ENCODE peak calls at places on chromosomes 7 and 10, in six cellular contexts. One of them, this sample, is unnamed.

GRCh38 chr7:29254663-29255062 is 60.1 kb downstream of the CHN2 start:
- DNase-seq in IMR-90: no peak
- DNase-seq in mesendoderm: peak
- DNase-seq in trophoblast cell: peak
- DNase-seq in neuronal stem cell: no peak
- DNase-seq in H1: no peak
- DNase-seq in this sample: no peak

GRCh38 chr10:6033954-6034353 is 28.2 kb downstream of the IL2RA start:
- DNase-seq in IMR-90: no peak
- DNase-seq in mesendoderm: no peak
- DNase-seq in trophoblast cell: peak
- DNase-seq in neuronal stem cell: no peak
- DNase-seq in H1: no peak
- DNase-seq in this sample: no peak

GRCh38 chr7:104106106-104106505 is 101.7 kb downstream of the ORC5 start:
- DNase-seq in IMR-90: peak
- DNase-seq in mesendoderm: no peak
- DNase-seq in trophoblast cell: peak
- DNase-seq in neuronal stem cell: no peak
- DNase-seq in H1: no peak
- DNase-seq in this sample: no peak

GRCh38 chr7:117951711-117952280 is 78.6 kb upstream of the CTTNBP2 start:
- DNase-seq in IMR-90: no peak
- DNase-seq in mesendoderm: no peak
- DNase-seq in trophoblast cell: no peak
- DNase-seq in neuronal stem cell: no peak
- DNase-seq in H1: no peak
- DNase-seq in this sample: no peak

GRCh38 chr7:157335991-157336382 is 817 bp upstream of the DNAJB6 start:
- DNase-seq in IMR-90: no peak
- DNase-seq in mesendoderm: peak
- DNase-seq in trophoblast cell: no peak
- DNase-seq in neuronal stem cell: no peak
- DNase-seq in H1: no peak
- DNase-seq in this sample: no peak

GRCh38 chr7:76302299-76303056 is at the start of gene HSPB1:
- DNase-seq in IMR-90: peak
- DNase-seq in mesendoderm: peak
- DNase-seq in trophoblast cell: peak
- DNase-seq in neuronal stem cell: peak
- DNase-seq in H1: peak
- DNase-seq in this sample: peak

GRCh38 chr7:132377703-132378584 is 198.3 kb downstream of the PLXNA4 start:
- DNase-seq in IMR-90: no peak
- DNase-seq in mesendoderm: no peak
- DNase-seq in trophoblast cell: no peak
- DNase-seq in neuronal stem cell: no peak
- DNase-seq in H1: no peak
- DNase-seq in this sample: no peak

GRCh38 chr7:102012941-102013461 is 195.6 kb downstream of the CUX1 start:
- DNase-seq in IMR-90: peak
- DNase-seq in mesendoderm: no peak
- DNase-seq in trophoblast cell: peak
- DNase-seq in neuronal stem cell: no peak
- DNase-seq in H1: no peak
- DNase-seq in this sample: no peak

GRCh38 chr7:30920584-30921539 is 9.2 kb downstream of the AQP1 start:
- DNase-seq in IMR-90: peak
- DNase-seq in mesendoderm: peak
- DNase-seq in trophoblast cell: no peak
- DNase-seq in neuronal stem cell: no peak
- DNase-seq in H1: peak
- DNase-seq in this sample: peak

GRCh38 chr7:96709381-96710228 is at the start of gene SEM1:
- DNase-seq in IMR-90: peak
- DNase-seq in mesendoderm: peak
- DNase-seq in trophoblast cell: peak
- DNase-seq in neuronal stem cell: peak
- DNase-seq in H1: peak
- DNase-seq in this sample: peak
- H4K8ac ChIP-seq in IMR-90: peak
- H4K8ac ChIP-seq in mesendoderm: no peak
- H4K8ac ChIP-seq in trophoblast cell: peak
- H4K8ac ChIP-seq in neuronal stem cell: no peak
- H4K8ac ChIP-seq in H1: peak
- H4K8ac ChIP-seq in this sample: no peak

GRCh38 chr10:57288754-57289153 is 927.7 kb upstream of the ZWINT start:
- DNase-seq in IMR-90: no peak
- DNase-seq in mesendoderm: no peak
- DNase-seq in trophoblast cell: no peak
- DNase-seq in neuronal stem cell: no peak
- DNase-seq in H1: no peak
- DNase-seq in this sample: no peak
- H4K8ac ChIP-seq in IMR-90: no peak
- H4K8ac ChIP-seq in mesendoderm: no peak
- H4K8ac ChIP-seq in trophoblast cell: no peak
- H4K8ac ChIP-seq in neuronal stem cell: no peak
- H4K8ac ChIP-seq in H1: no peak
- H4K8ac ChIP-seq in this sample: no peak

GRCh38 chr10:102420810-102421644 is at the start of gene FBXL15:
- DNase-seq in IMR-90: peak
- DNase-seq in mesendoderm: peak
- DNase-seq in trophoblast cell: peak
- DNase-seq in neuronal stem cell: peak
- DNase-seq in H1: peak
- DNase-seq in this sample: peak
- H4K8ac ChIP-seq in IMR-90: peak
- H4K8ac ChIP-seq in mesendoderm: no peak
- H4K8ac ChIP-seq in trophoblast cell: peak
- H4K8ac ChIP-seq in neuronal stem cell: no peak
- H4K8ac ChIP-seq in H1: peak
- H4K8ac ChIP-seq in this sample: no peak

DNA sequence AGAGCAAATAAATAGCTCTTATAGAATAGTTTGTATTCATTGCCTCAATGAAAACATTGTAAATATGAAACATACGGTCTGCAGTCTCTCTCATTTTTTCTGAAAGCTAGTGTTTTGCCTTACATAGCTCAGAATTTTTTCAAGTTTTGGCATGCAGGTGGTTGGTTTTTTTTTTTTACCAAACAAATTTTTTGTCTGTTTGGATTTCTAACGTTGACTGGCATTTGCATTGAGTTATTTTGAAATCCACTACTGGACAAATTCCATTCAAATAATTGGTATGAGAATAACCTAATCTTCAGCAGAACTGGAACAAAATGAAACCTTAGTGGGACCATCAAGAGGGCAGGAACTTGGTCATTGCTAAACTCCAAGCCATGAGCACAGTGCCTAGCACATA is 107.6 kb upstream of the SAMD8 start:
- DNase-seq in IMR-90: no peak
- DNase-seq in mesendoderm: no peak
- DNase-seq in trophoblast cell: peak
- DNase-seq in neuronal stem cell: no peak
- DNase-seq in H1: no peak
- DNase-seq in this sample: no peak
- H4K8ac ChIP-seq in IMR-90: no peak
- H4K8ac ChIP-seq in mesendoderm: no peak
- H4K8ac ChIP-seq in trophoblast cell: no peak
- H4K8ac ChIP-seq in neuronal stem cell: no peak
- H4K8ac ChIP-seq in H1: no peak
- H4K8ac ChIP-seq in this sample: no peak

DNA sequence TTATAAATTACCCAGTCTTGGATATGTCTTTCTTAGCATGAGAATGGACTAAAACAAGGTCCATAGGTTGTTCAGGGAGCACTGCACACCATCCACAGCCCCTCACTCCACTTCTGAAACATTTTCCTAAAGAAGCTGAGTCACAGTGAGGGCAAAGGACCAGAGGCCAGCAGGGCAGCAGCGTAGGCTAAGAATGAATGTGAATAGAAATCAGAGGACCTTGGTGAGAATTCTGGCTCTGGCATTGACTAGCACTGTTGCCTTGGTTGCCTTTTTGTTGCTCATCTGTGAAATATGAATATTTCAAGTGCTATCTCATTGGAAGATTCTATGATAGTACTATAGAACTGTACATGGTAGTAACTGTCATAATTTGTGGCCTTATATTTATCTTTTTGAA is 41.7 kb upstream of the TOMM7 start:
- DNase-seq in IMR-90: peak
- DNase-seq in mesendoderm: no peak
- DNase-seq in trophoblast cell: peak
- DNase-seq in neuronal stem cell: no peak
- DNase-seq in H1: no peak
- DNase-seq in this sample: no peak
- H4K8ac ChIP-seq in IMR-90: peak
- H4K8ac ChIP-seq in mesendoderm: no peak
- H4K8ac ChIP-seq in trophoblast cell: no peak
- H4K8ac ChIP-seq in neuronal stem cell: no peak
- H4K8ac ChIP-seq in H1: no peak
- H4K8ac ChIP-seq in this sample: no peak

This sample was measured in H9.